ENCODE peak calls at places on chromosome 2, in seven cellular contexts. R, S, E, G, V, P and M are unnamed samples.

GRCh38 chr2:204108301-204108700 is 171.7 kb downstream of the ICOS start:
- DNase-seq in R (no peak), S (peak), E (peak), G (peak), V (no peak), P (peak), M (no peak)

GRCh38 chr2:18244840-18245239 is 315.6 kb downstream of the RDH14 start:
- DNase-seq in R (no peak), S (no peak), E (no peak), G (no peak), V (no peak), P (no peak), M (no peak)

GRCh38 chr2:193199322-193199721 is 1004.6 kb upstream of the TMEFF2 start:
- DNase-seq in R (no peak), S (no peak), E (no peak), G (no peak), V (no peak), P (no peak), M (no peak)

GRCh38 chr2:12543452-12544220 is 173.1 kb upstream of the TRIB2 start:
- DNase-seq in R (peak), S (peak), E (no peak), G (peak), V (no peak), P (no peak), M (no peak)

GRCh38 chr2:69616755-69617154 is 26.8 kb downstream of the AAK1 start:
- DNase-seq in R (no peak), S (no peak), E (no peak), G (no peak), V (no peak), P (peak), M (no peak)

GRCh38 chr2:148554459-148555247 is 89.9 kb upstream of the EPC2 start:
- DNase-seq in R (no peak), S (no peak), E (no peak), G (no peak), V (no peak), P (peak), M (no peak)

GRCh38 chr2:27264753-27265535 is 2.1 kb upstream of the SLC30A3 start:
- DNase-seq in R (no peak), S (peak), E (peak), G (peak), V (peak), P (peak), M (no peak)

GRCh38 chr2:68931149-68931711 is 21.5 kb downstream of the GKN2 start:
- DNase-seq in R (no peak), S (no peak), E (no peak), G (no peak), V (no peak), P (no peak), M (no peak)

GRCh38 chr2:59691518-59692190 is 861.8 kb downstream of the BCL11A start:
- DNase-seq in R (no peak), S (no peak), E (no peak), G (no peak), V (no peak), P (no peak), M (no peak)

GRCh38 chr2:12087671-12088380 is 341.4 kb downstream of the LPIN1 start:
- DNase-seq in R (no peak), S (peak), E (no peak), G (no peak), V (no peak), P (no peak), M (no peak)

GRCh38 chr2:191582355-191582754 is 95.6 kb upstream of the NABP1 start:
- DNase-seq in R (no peak), S (peak), E (no peak), G (no peak), V (no peak), P (peak), M (no peak)

GRCh38 chr2:68569604-68570003 is 73.8 kb upstream of the PROKR1 start:
- DNase-seq in R (no peak), S (peak), E (no peak), G (no peak), V (no peak), P (peak), M (no peak)

GRCh38 chr2:157106950-157107349 is 150.6 kb upstream of the GALNT5 start:
- DNase-seq in R (no peak), S (no peak), E (no peak), G (no peak), V (no peak), P (peak), M (no peak)

GRCh38 chr2:102103992-102104871 is 38.3 kb upstream of the IL1R1 start:
- DNase-seq in R (peak), S (peak), E (peak), G (no peak), V (no peak), P (peak), M (peak)

GRCh38 chr2:46858697-46859080 is 56.9 kb downstream of the MCFD2 start:
- DNase-seq in R (no peak), S (peak), E (no peak), G (no peak), V (no peak), P (peak), M (no peak)

GRCh38 chr2:144747571-144747970 is 227.7 kb upstream of the ZEB2 start:
- DNase-seq in R (no peak), S (no peak), E (no peak), G (no peak), V (no peak), P (no peak), M (no peak)

DNA sequence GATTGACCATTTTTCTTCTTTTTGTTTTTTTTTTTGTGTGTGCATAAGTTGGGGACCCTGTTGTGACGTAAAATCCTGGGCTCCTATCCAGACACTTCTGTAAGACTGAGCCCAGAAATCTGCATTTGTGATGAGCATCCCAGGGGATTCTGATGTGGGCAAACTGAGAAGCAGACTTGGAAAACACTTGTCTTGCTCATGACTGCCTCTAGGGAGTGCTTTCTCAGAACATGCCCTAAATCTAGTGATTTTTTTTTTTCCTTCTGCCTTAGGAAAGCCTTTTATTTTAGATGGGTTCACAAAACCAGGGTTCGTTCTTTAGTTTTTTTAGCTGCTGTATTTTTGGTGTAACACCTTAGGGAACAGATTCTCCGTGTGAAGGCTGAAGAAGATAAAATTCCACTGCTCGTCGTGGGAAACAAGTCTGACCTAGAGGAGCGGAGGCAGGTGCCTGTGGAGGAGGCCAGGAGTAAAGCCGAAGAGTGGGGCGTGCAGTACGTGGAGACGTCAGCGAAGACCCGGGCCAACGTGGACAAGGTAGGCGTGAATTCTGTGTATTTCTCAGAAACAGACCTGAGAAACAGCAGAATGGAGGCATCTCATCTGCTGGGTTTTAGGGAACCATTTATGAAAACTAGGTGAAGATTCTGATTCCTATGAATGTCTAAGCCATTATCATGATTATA is 36.7 kb downstream of the RALB start:
- DNase-seq in R (no peak), S (peak), E (no peak), G (no peak), V (no peak), P (no peak), M (no peak)
- TF ChIP-seq CTCF in R (no peak), S (peak), E (no peak), G (peak), V (no peak), P (peak), M (no peak)

DNA sequence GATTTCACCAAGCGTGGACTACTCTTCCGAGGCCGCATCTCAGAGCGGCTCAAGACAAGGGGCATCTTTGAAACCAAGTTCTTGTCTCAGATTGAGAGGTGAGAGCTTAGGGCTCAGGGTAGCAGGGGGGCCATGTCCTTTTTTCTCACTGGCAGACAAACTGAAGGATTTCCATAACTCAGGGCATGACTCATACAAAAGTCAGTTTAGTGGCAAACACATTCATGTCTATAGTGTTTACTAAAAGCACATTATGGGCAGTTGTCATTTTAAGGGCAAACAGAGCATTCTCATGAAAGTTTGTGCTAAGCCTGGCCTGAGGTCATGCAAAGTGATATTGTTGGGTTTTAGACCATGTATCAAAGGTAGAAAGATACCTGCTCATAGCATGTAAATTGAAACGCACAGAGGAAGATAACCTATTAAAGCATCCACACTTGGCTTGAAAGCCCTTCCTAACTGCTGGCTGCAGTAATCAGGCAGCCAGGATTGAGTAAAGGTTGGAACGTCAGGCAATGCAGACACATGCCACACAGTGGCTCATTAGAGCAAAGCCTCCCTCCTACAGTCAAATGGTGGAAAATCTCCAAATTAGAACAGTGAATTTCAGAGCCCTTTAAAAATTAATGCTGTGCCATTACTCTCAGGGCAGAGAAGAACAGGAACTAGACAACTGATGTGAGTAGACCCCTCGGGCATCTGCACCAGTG is 54.2 kb downstream of the HK2 start:
- DNase-seq in R (no peak), S (peak), E (no peak), G (no peak), V (no peak), P (peak), M (no peak)
- TF ChIP-seq CTCF in R (no peak), S (no peak), E (peak), G (no peak), V (no peak), P (no peak), M (no peak)

GRCh38 chr2:238158807-238159539 is at the start of gene ERFE:
- DNase-seq in R (no peak), S (no peak), E (peak), G (peak), V (peak), P (peak), M (no peak)
- TF ChIP-seq CTCF in R (peak), S (no peak), E (peak), G (no peak), V (no peak), P (peak), M (peak)

GRCh38 chr2:241268716-241269445 is 46.6 kb downstream of the HDLBP start:
- DNase-seq in R (no peak), S (peak), E (no peak), G (no peak), V (no peak), P (peak), M (no peak)
- TF ChIP-seq CTCF in R (no peak), S (peak), E (no peak), G (no peak), V (no peak), P (no peak), M (no peak)

DNA sequence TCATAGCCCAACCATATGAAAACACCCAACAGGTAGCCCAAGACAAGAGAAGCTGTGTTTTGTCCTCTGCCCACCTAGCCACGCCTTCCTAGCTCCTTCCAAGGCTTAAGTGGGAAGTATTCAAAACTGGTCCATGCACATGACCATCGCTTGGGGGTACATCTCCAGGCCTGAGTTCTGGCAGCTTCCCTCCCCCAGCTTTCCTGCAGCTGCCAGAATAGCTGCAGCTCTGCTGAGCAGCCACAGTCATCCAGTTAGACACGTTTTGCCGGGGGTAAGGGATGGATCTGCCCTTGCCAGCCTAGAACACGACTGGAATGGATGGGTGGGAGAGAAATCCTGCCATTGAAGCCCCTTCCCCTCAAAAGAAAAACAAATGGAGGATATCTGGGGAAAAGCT is 166.8 kb downstream of the NRP2 start:
- DNase-seq in R (no peak), S (no peak), E (no peak), G (no peak), V (no peak), P (no peak), M (no peak)
- TF ChIP-seq CTCF in R (no peak), S (no peak), E (no peak), G (no peak), V (no peak), P (no peak), M (no peak)